ENCODE peak calls at places on chromosomes 4 and X, in six cellular contexts. Z is iris pigment epithelial cell; F is RWPE1; Y is stimulated activated CD4-positive, alpha-beta T cell treated with anti-CD3 and anti-CD28 coated beads, Interleukin-1b, Interleukin-23, amount 100 ng/mL, for 24 hours; P is astrocyte of the cerebellum; D is NCI-H446. G is an unnamed sample.

GRCh38 chr4:182749768-182750167 is 167.4 kb downstream of the DCTD start:
- DNase-seq in Z (peak), F (no peak), Y (no peak), P (no peak), D (no peak), G (no peak)

GRCh38 chr4:85431881-85432280 is 43.1 kb upstream of the ARHGAP24 start:
- DNase-seq in Z (no peak), F (no peak), Y (no peak), P (no peak), D (no peak), G (no peak)

GRCh38 chr4:37455301-37456062 is 210.9 kb downstream of the NWD2 start:
- DNase-seq in Z (no peak), F (no peak), Y (no peak), P (no peak), D (no peak), G (no peak)

GRCh38 chrX:109077788-109078187 is 341.4 kb upstream of the IRS4 start:
- DNase-seq in Z (no peak), F (no peak), Y (no peak), P (no peak), D (no peak), G (no peak)

GRCh38 chrX:72100824-72101351 is 30.8 kb downstream of the RTL5 start:
- DNase-seq in Z (no peak), F (no peak), Y (peak), P (no peak), D (no peak), G (no peak)

GRCh38 chrX:113287761-113288160 is 447.1 kb upstream of the AMOT start:
- DNase-seq in Z (no peak), F (no peak), Y (no peak), P (no peak), D (no peak), G (no peak)

GRCh38 chr4:15682790-15683495 is 1.3 kb downstream of the FAM200B start:
- DNase-seq in Z (peak), F (no peak), Y (no peak), P (no peak), D (no peak), G (no peak)

GRCh38 chr4:152265149-152265621 is 270.7 kb downstream of the FBXW7 start:
- DNase-seq in Z (peak), F (peak), Y (no peak), P (peak), D (no peak), G (peak)